ENCODE peak calls at places on chromosomes 6 and 20, in five cellular contexts. T is A549, V is ACHN, K is DMS153, H is occipital lobe. Y is an unnamed sample.

GRCh38 chr20:49584418-49585382 is 16.8 kb upstream of the PTGIS start:
- DNase-seq in T (no peak), V (no peak), K (no peak), H (no peak), Y (no peak)

GRCh38 chr6:34806738-34807453 is 15.0 kb downstream of the BLTP3A start:
- DNase-seq in T (no peak), V (peak; percentile 24), K (no peak), H (no peak), Y (no peak)

GRCh38 chr20:51434556-51435256 is 107.8 kb downstream of the NFATC2 start:
- DNase-seq in T (no peak), V (no peak), K (no peak), H (no peak), Y (no peak)

GRCh38 chr20:43723194-43723593 is 3.6 kb downstream of the GTSF1L start:
- DNase-seq in T (no peak), V (no peak), K (no peak), H (no peak), Y (no peak)

GRCh38 chr6:96853083-96853482 is 15.8 kb upstream of the GPR63 start:
- DNase-seq in T (no peak), V (no peak), K (no peak), H (no peak), Y (no peak)

GRCh38 chr6:148878683-148879082 is 131.9 kb downstream of the UST start:
- DNase-seq in T (no peak), V (no peak), K (no peak), H (no peak), Y (no peak)

GRCh38 chr20:48776306-48776705 is 51.5 kb downstream of the PREX1 start:
- DNase-seq in T (no peak), V (no peak), K (no peak), H (peak; percentile 31), Y (no peak)

GRCh38 chr6:20117474-20117873 is 94.8 kb downstream of the MBOAT1 start:
- DNase-seq in T (no peak), V (peak; percentile 13), K (no peak), H (no peak), Y (no peak)

GRCh38 chr20:3812259-3812681 is 8.1 kb upstream of the AP5S1 start:
- DNase-seq in T (no peak), V (no peak), K (no peak), H (no peak), Y (no peak)

GRCh38 chr20:19129976-19130612 is 82.3 kb upstream of the SLC24A3 start:
- DNase-seq in T (no peak), V (no peak), K (peak; percentile 85), H (no peak), Y (peak; percentile 95)

GRCh38 chr6:16069222-16069621 is 59.7 kb upstream of the MYLIP start:
- DNase-seq in T (no peak), V (no peak), K (no peak), H (no peak), Y (no peak)

GRCh38 chr20:21513881-21514540 is at the start of gene NKX2-2:
- DNase-seq in T (no peak), V (no peak), K (no peak), H (peak; percentile 62), Y (peak; percentile 88)

GRCh38 chr6:85920782-85921181 is 278.1 kb upstream of the SYNCRIP start:
- DNase-seq in T (no peak), V (no peak), K (no peak), H (peak; percentile 2), Y (peak; percentile 84)

GRCh38 chr20:41467690-41468089 is 101.1 kb upstream of the EMILIN3 start:
- DNase-seq in T (no peak), V (no peak), K (no peak), H (no peak), Y (no peak)

GRCh38 chr6:36141961-36142360 is 11.6 kb downstream of the MAPK13 start:
- DNase-seq in T (no peak), V (no peak), K (no peak), H (no peak), Y (no peak)

GRCh38 chr20:17562804-17563305 is 7.0 kb upstream of the DSTN start:
- DNase-seq in T (no peak), V (no peak), K (no peak), H (no peak), Y (no peak)

GRCh38 chr6:35086282-35086632 is 54.9 kb downstream of the TCP11 start:
- DNase-seq in T (no peak), V (no peak), K (no peak), H (no peak), Y (no peak)